ENCODE peak calls at places on chromosomes 11 and 22, in seven cellular contexts. One of them, this sample, is unnamed.

GRCh38 chr11:102653744-102654291 is 28.7 kb upstream of the MMP20 start:
- DNase-seq in ovary: no peak
- DNase-seq in fibroblast of mammary gland: peak; percentile 56
- DNase-seq in PC-3: peak; percentile 41
- DNase-seq in psoas muscle: no peak
- DNase-seq in fibroblast of the aortic adventitia: no peak
- DNase-seq in naive thymus-derived CD4-positive, alpha-beta T cell: no peak
- DNase-seq in this sample: peak; percentile 4

GRCh38 chr11:92440701-92441338 is 216.2 kb downstream of the FAT3 start:
- DNase-seq in ovary: no peak
- DNase-seq in fibroblast of mammary gland: no peak
- DNase-seq in PC-3: no peak
- DNase-seq in psoas muscle: no peak
- DNase-seq in fibroblast of the aortic adventitia: no peak
- DNase-seq in naive thymus-derived CD4-positive, alpha-beta T cell: no peak
- DNase-seq in this sample: no peak

GRCh38 chr11:46112961-46113617 is 8.2 kb downstream of the PHF21A start:
- DNase-seq in ovary: no peak
- DNase-seq in fibroblast of mammary gland: peak; percentile 82
- DNase-seq in PC-3: peak; percentile 60
- DNase-seq in psoas muscle: no peak
- DNase-seq in fibroblast of the aortic adventitia: peak; percentile 70
- DNase-seq in naive thymus-derived CD4-positive, alpha-beta T cell: no peak
- DNase-seq in this sample: peak; percentile 72

GRCh38 chr11:104694259-104695070 is 203.8 kb downstream of the CASP12 start:
- DNase-seq in ovary: no peak
- DNase-seq in fibroblast of mammary gland: peak; percentile 88
- DNase-seq in PC-3: no peak
- DNase-seq in psoas muscle: no peak
- DNase-seq in fibroblast of the aortic adventitia: peak; percentile 95
- DNase-seq in naive thymus-derived CD4-positive, alpha-beta T cell: no peak
- DNase-seq in this sample: peak; percentile 63

GRCh38 chr11:86061483-86061882 is 7.4 kb downstream of the PICALM start:
- DNase-seq in ovary: no peak
- DNase-seq in fibroblast of mammary gland: no peak
- DNase-seq in PC-3: no peak
- DNase-seq in psoas muscle: no peak
- DNase-seq in fibroblast of the aortic adventitia: no peak
- DNase-seq in naive thymus-derived CD4-positive, alpha-beta T cell: no peak
- DNase-seq in this sample: no peak

GRCh38 chr11:67439321-67440228 is 2.1 kb upstream of the PTPRCAP start:
- DNase-seq in ovary: peak; percentile 53
- DNase-seq in fibroblast of mammary gland: no peak
- DNase-seq in PC-3: peak; percentile 36
- DNase-seq in psoas muscle: peak; percentile 68
- DNase-seq in fibroblast of the aortic adventitia: no peak
- DNase-seq in naive thymus-derived CD4-positive, alpha-beta T cell: peak; percentile 57
- DNase-seq in this sample: no peak

GRCh38 chr11:99410636-99411035 is 389.9 kb downstream of the CNTN5 start:
- DNase-seq in ovary: no peak
- DNase-seq in fibroblast of mammary gland: no peak
- DNase-seq in PC-3: no peak
- DNase-seq in psoas muscle: no peak
- DNase-seq in fibroblast of the aortic adventitia: no peak
- DNase-seq in naive thymus-derived CD4-positive, alpha-beta T cell: no peak
- DNase-seq in this sample: no peak

GRCh38 chr22:28440517-28441366 is 238.9 kb downstream of the TTC28 start:
- DNase-seq in ovary: no peak
- DNase-seq in fibroblast of mammary gland: peak; percentile 74
- DNase-seq in PC-3: no peak
- DNase-seq in psoas muscle: no peak
- DNase-seq in fibroblast of the aortic adventitia: peak; percentile 91
- DNase-seq in naive thymus-derived CD4-positive, alpha-beta T cell: no peak
- DNase-seq in this sample: peak; percentile 68

GRCh38 chr22:49147617-49148175 is 680.0 kb downstream of the BRD1 start:
- DNase-seq in ovary: no peak
- DNase-seq in fibroblast of mammary gland: no peak
- DNase-seq in PC-3: no peak
- DNase-seq in psoas muscle: no peak
- DNase-seq in fibroblast of the aortic adventitia: no peak
- DNase-seq in naive thymus-derived CD4-positive, alpha-beta T cell: no peak
- DNase-seq in this sample: no peak

GRCh38 chr11:127639916-127640315 is 639.3 kb upstream of the KIRREL3 start:
- DNase-seq in ovary: no peak
- DNase-seq in fibroblast of mammary gland: no peak
- DNase-seq in PC-3: peak; percentile 42
- DNase-seq in psoas muscle: no peak
- DNase-seq in fibroblast of the aortic adventitia: no peak
- DNase-seq in naive thymus-derived CD4-positive, alpha-beta T cell: no peak
- DNase-seq in this sample: no peak

GRCh38 chr22:39244073-39244495 is 698 bp downstream of the PDGFB start:
- DNase-seq in ovary: no peak
- DNase-seq in fibroblast of mammary gland: no peak
- DNase-seq in PC-3: no peak
- DNase-seq in psoas muscle: no peak
- DNase-seq in fibroblast of the aortic adventitia: no peak
- DNase-seq in naive thymus-derived CD4-positive, alpha-beta T cell: no peak
- DNase-seq in this sample: no peak

GRCh38 chr11:102204174-102204573 is 93.9 kb downstream of the YAP1 start:
- DNase-seq in ovary: no peak
- DNase-seq in fibroblast of mammary gland: peak; percentile 56
- DNase-seq in PC-3: peak; percentile 58
- DNase-seq in psoas muscle: no peak
- DNase-seq in fibroblast of the aortic adventitia: no peak
- DNase-seq in naive thymus-derived CD4-positive, alpha-beta T cell: no peak
- DNase-seq in this sample: no peak

GRCh38 chr11:134250675-134251074 is 2.5 kb downstream of the THYN1 start:
- DNase-seq in ovary: no peak
- DNase-seq in fibroblast of mammary gland: no peak
- DNase-seq in PC-3: no peak
- DNase-seq in psoas muscle: no peak
- DNase-seq in fibroblast of the aortic adventitia: no peak
- DNase-seq in naive thymus-derived CD4-positive, alpha-beta T cell: no peak
- DNase-seq in this sample: no peak
- H3K4me3 ChIP-seq in ovary: no peak overlapping the region
- H3K4me3 ChIP-seq in fibroblast of mammary gland: no peak overlapping the region
- H3K4me3 ChIP-seq in PC-3: no peak overlapping the region
- H3K4me3 ChIP-seq in psoas muscle: no peak overlapping the region
- H3K4me3 ChIP-seq in fibroblast of the aortic adventitia: no peak overlapping the region
- H3K4me3 ChIP-seq in naive thymus-derived CD4-positive, alpha-beta T cell: no peak overlapping the region
- H3K4me3 ChIP-seq in this sample: no peak overlapping the region

GRCh38 chr11:132942611-132943324 is 589.5 kb downstream of the OPCML start:
- DNase-seq in ovary: no peak
- DNase-seq in fibroblast of mammary gland: no peak
- DNase-seq in PC-3: no peak
- DNase-seq in psoas muscle: no peak
- DNase-seq in fibroblast of the aortic adventitia: no peak
- DNase-seq in naive thymus-derived CD4-positive, alpha-beta T cell: no peak
- DNase-seq in this sample: no peak
- H3K4me3 ChIP-seq in ovary: no peak overlapping the region
- H3K4me3 ChIP-seq in fibroblast of mammary gland: no peak overlapping the region
- H3K4me3 ChIP-seq in PC-3: no peak overlapping the region
- H3K4me3 ChIP-seq in psoas muscle: peak overlapping the region; percentile 30
- H3K4me3 ChIP-seq in fibroblast of the aortic adventitia: no peak overlapping the region
- H3K4me3 ChIP-seq in naive thymus-derived CD4-positive, alpha-beta T cell: no peak overlapping the region
- H3K4me3 ChIP-seq in this sample: no peak overlapping the region

DNA sequence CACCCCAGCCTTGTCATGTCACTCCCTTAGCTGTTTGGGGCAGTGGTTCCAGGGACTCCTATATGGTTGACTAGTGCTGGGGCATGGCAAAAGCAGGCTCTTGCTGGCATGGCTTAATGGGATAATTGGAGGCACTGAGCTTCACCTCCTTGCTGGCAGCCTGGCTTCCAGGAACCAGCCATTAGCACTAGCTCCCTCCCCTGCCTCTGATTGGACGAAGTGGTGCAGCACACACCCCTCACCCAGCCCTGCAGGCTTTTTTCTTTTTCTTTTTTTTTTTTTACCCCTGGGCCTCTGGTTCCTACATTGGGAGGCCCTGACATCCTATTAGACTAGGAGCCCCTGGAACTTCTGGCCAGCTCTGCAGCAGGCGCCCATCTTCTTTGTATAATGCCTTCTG is 18.6 kb downstream of the PHLDB1 start:
- DNase-seq in ovary: no peak
- DNase-seq in fibroblast of mammary gland: no peak
- DNase-seq in PC-3: no peak
- DNase-seq in psoas muscle: peak; percentile 33
- DNase-seq in fibroblast of the aortic adventitia: no peak
- DNase-seq in naive thymus-derived CD4-positive, alpha-beta T cell: no peak
- DNase-seq in this sample: no peak
- H3K4me3 ChIP-seq in ovary: no peak overlapping the region
- H3K4me3 ChIP-seq in fibroblast of mammary gland: no peak overlapping the region
- H3K4me3 ChIP-seq in PC-3: no peak overlapping the region
- H3K4me3 ChIP-seq in psoas muscle: no peak overlapping the region
- H3K4me3 ChIP-seq in fibroblast of the aortic adventitia: no peak overlapping the region
- H3K4me3 ChIP-seq in naive thymus-derived CD4-positive, alpha-beta T cell: no peak overlapping the region
- H3K4me3 ChIP-seq in this sample: no peak overlapping the region

DNA sequence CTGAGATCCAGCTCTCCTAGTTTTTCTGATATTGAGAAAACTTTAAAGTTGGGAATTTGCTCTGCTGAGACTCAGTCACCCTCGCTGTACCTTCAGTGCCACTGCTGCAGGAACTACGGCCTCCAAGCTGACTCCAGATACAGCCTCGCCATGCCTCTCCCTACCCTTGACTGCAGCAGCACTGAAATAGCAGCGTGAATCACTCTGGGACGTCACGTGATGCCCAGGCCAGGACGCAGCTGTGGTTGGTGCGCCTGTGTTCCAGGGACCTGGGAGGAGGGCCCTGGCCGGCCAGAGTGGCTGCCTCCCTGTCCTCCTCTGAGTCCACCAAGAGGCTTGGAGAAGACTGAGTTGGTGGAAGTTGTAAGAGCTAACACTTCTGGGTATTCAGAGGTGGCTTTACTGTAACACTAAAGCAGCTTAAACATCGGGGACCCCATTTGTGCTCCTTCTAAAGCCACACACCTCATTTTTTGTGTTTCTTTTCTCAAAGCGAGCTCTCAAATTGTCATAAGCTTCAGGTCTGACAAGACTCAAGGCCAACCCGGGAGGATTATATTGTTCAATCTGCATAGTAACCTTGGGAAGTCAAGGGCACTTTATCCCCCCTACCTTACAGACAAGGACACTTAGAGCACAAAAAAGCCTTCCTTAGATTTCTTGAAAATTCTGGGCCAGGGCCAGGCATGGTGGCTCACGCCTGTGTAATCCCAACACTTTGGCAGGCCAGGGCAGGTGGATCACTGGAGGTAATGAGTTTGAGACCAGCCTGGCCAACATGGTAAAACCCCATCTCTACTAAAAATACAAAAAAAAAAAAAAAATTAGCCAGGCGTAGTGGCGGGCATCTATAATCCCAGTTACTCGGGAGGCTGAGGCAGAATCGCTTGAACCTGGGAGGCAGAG is 4.2 kb upstream of the STIP1 start:
- DNase-seq in ovary: peak; percentile 87
- DNase-seq in fibroblast of mammary gland: peak; percentile 92
- DNase-seq in PC-3: peak; percentile 93
- DNase-seq in psoas muscle: peak; percentile 97
- DNase-seq in fibroblast of the aortic adventitia: peak; percentile 91
- DNase-seq in naive thymus-derived CD4-positive, alpha-beta T cell: peak; percentile 58
- DNase-seq in this sample: peak; percentile 93
- H3K4me3 ChIP-seq in ovary: no peak overlapping the region
- H3K4me3 ChIP-seq in fibroblast of mammary gland: no peak overlapping the region
- H3K4me3 ChIP-seq in PC-3: peak overlapping the region; percentile 22
- H3K4me3 ChIP-seq in psoas muscle: peak overlapping the region; percentile 63
- H3K4me3 ChIP-seq in fibroblast of the aortic adventitia: peak overlapping the region; percentile 50
- H3K4me3 ChIP-seq in naive thymus-derived CD4-positive, alpha-beta T cell: no peak overlapping the region
- H3K4me3 ChIP-seq in this sample: peak overlapping the region; percentile 3

DNA sequence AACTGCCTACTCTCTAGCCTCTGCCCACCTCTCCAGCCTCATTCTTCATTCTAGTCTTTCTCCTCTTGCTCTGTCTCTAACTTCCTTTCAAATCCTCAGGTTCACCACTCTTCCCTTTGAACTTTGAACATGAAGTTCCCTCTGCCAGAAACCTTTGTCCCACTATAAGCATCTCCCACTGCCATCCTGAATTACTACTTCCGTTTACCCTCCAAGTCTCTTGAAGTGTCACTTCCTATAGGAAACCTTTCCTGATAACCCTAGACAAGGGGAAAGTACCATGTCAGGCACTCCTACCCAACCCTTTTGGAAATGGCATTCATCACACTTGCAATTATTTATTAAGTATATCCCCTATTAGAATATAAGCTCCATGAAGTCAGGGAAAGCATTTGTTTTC is 3.1 kb downstream of the RAB30 start:
- DNase-seq in ovary: no peak
- DNase-seq in fibroblast of mammary gland: no peak
- DNase-seq in PC-3: no peak
- DNase-seq in psoas muscle: no peak
- DNase-seq in fibroblast of the aortic adventitia: no peak
- DNase-seq in naive thymus-derived CD4-positive, alpha-beta T cell: no peak
- DNase-seq in this sample: no peak
- H3K4me3 ChIP-seq in ovary: no peak overlapping the region
- H3K4me3 ChIP-seq in fibroblast of mammary gland: no peak overlapping the region
- H3K4me3 ChIP-seq in PC-3: no peak overlapping the region
- H3K4me3 ChIP-seq in psoas muscle: peak overlapping the region; percentile 68
- H3K4me3 ChIP-seq in fibroblast of the aortic adventitia: no peak overlapping the region
- H3K4me3 ChIP-seq in naive thymus-derived CD4-positive, alpha-beta T cell: no peak overlapping the region
- H3K4me3 ChIP-seq in this sample: no peak overlapping the region

GRCh38 chr11:124863137-124863825 is 2.0 kb upstream of the ROBO3 start:
- DNase-seq in ovary: no peak
- DNase-seq in fibroblast of mammary gland: peak; percentile 45
- DNase-seq in PC-3: peak; percentile 20
- DNase-seq in psoas muscle: no peak
- DNase-seq in fibroblast of the aortic adventitia: peak; percentile 44
- DNase-seq in naive thymus-derived CD4-positive, alpha-beta T cell: no peak
- DNase-seq in this sample: peak; percentile 38

GRCh38 chr11:124865181-124865901 is at the start of gene ROBO3:
- DNase-seq in ovary: no peak
- DNase-seq in fibroblast of mammary gland: no peak
- DNase-seq in PC-3: no peak
- DNase-seq in psoas muscle: no peak
- DNase-seq in fibroblast of the aortic adventitia: no peak
- DNase-seq in naive thymus-derived CD4-positive, alpha-beta T cell: no peak
- DNase-seq in this sample: no peak

GRCh38 chr11:124864892-124865180 is 396 bp upstream of the ROBO3 start:
- DNase-seq in ovary: no peak
- DNase-seq in fibroblast of mammary gland: no peak
- DNase-seq in PC-3: no peak
- DNase-seq in psoas muscle: no peak
- DNase-seq in fibroblast of the aortic adventitia: no peak
- DNase-seq in naive thymus-derived CD4-positive, alpha-beta T cell: no peak
- DNase-seq in this sample: no peak

GRCh38 chr11:124864176-124864891 is 898 bp upstream of the ROBO3 start:
- DNase-seq in ovary: no peak
- DNase-seq in fibroblast of mammary gland: no peak
- DNase-seq in PC-3: no peak
- DNase-seq in psoas muscle: no peak
- DNase-seq in fibroblast of the aortic adventitia: no peak
- DNase-seq in naive thymus-derived CD4-positive, alpha-beta T cell: no peak
- DNase-seq in this sample: no peak

GRCh38 chr11:124863826-124864165 is 1.4 kb upstream of the ROBO3 start:
- DNase-seq in ovary: no peak
- DNase-seq in fibroblast of mammary gland: no peak
- DNase-seq in PC-3: peak; percentile 17
- DNase-seq in psoas muscle: no peak
- DNase-seq in fibroblast of the aortic adventitia: no peak
- DNase-seq in naive thymus-derived CD4-positive, alpha-beta T cell: no peak
- DNase-seq in this sample: no peak
- H3K4me3 ChIP-seq in ovary: no peak overlapping the region
- H3K4me3 ChIP-seq in fibroblast of mammary gland: no peak overlapping the region
- H3K4me3 ChIP-seq in PC-3: no peak overlapping the region
- H3K4me3 ChIP-seq in psoas muscle: no peak overlapping the region
- H3K4me3 ChIP-seq in fibroblast of the aortic adventitia: no peak overlapping the region
- H3K4me3 ChIP-seq in naive thymus-derived CD4-positive, alpha-beta T cell: no peak overlapping the region
- H3K4me3 ChIP-seq in this sample: no peak overlapping the region

This sample was measured in fibroblast of pulmonary artery.